ENCODE peak calls at places on chromosomes 2 and 18, in five cellular contexts. A is endodermal cell, M is left lung, D is ascending aorta, G is vagina. Y is an unnamed sample.

GRCh38 chr2:235709124-235709813 is 215.4 kb downstream of the AGAP1 start:
- DNase-seq in A (no peak), M (no peak), D (no peak), G (no peak), Y (no peak)

GRCh38 chr2:11813951-11814350 is 67.5 kb downstream of the LPIN1 start:
- DNase-seq in M (no peak), G (peak; percentile 67), A (peak; percentile 24), D (no peak), Y (no peak)

GRCh38 chr2:232886176-232886575 is 16.1 kb downstream of the SNORC start:
- DNase-seq in A (no peak), M (peak; percentile 32), G (no peak), D (no peak), Y (no peak)

GRCh38 chr2:85195956-85196355 is 62.8 kb downstream of the TCF7L1 start:
- DNase-seq in G (no peak), M (no peak), D (no peak), A (no peak), Y (no peak)

GRCh38 chr18:7958081-7958896 is 391.2 kb downstream of the PTPRM start:
- DNase-seq in D (no peak), M (no peak), G (no peak), A (no peak), Y (no peak)

GRCh38 chr2:134282638-134283400 is 28.9 kb downstream of the MGAT5 start:
- DNase-seq in D (no peak), A (no peak), M (no peak), G (no peak), Y (no peak)

GRCh38 chr2:68714866-68715265 is 19.7 kb upstream of the ARHGAP25 start:
- DNase-seq in G (no peak), D (peak; percentile 62), M (peak; percentile 81), A (no peak), Y (no peak)

GRCh38 chr2:240269886-240270285 is 129.4 kb upstream of the OTOS start:
- DNase-seq in A (no peak), D (no peak), M (no peak), G (no peak), Y (no peak)

GRCh38 chr2:11552260-11552638 is 18.4 kb downstream of the GREB1 start:
- DNase-seq in D (no peak), A (no peak), M (no peak), G (peak; percentile 83), Y (no peak)

GRCh38 chr2:75199428-75200011 is at the start of gene TACR1:
- DNase-seq in D (no peak), A (peak; percentile 81), G (no peak), M (peak; percentile 85), Y (peak; percentile 56)

GRCh38 chr2:119823734-119824334 is 64.1 kb downstream of the PTPN4 start:
- DNase-seq in D (no peak), A (peak; percentile 52), M (no peak), G (no peak), Y (no peak)
- TF ChIP-seq CTCF in D (peak; percentile 66), A (peak; percentile 82), M (peak; percentile 64), G (no peak), Y (peak; percentile 81)

GRCh38 chr18:22182884-22183610 is 13.7 kb downstream of the GATA6 start:
- DNase-seq in M (no peak), A (no peak), D (no peak), G (no peak), Y (no peak)
- H3K4me3 ChIP-seq in M (no peak overlapping the region), A (peak overlapping the region; percentile 99), D (peak overlapping the region; percentile 19), G (no peak overlapping the region), Y (no peak overlapping the region)

GRCh38 chr2:227627769-227628168 is 10.5 kb downstream of the SCYGR4 start:
- DNase-seq in A (no peak), G (no peak), D (no peak), M (no peak), Y (no peak)

GRCh38 chr2:227629435-227629834 is 12.1 kb downstream of the SCYGR4 start:
- DNase-seq in D (no peak), G (no peak), M (no peak), A (no peak), Y (no peak)

GRCh38 chr2:227623225-227623624 is 5.9 kb downstream of the SCYGR4 start:
- DNase-seq in M (no peak), A (no peak), D (no peak), G (no peak), Y (peak; percentile 16)

GRCh38 chr2:227626580-227627151 is 9.4 kb downstream of the SCYGR4 start:
- DNase-seq in M (no peak), G (no peak), D (no peak), A (no peak), Y (no peak)

GRCh38 chr2:227625420-227625819 is 8.1 kb downstream of the SCYGR4 start:
- DNase-seq in M (no peak), D (no peak), G (no peak), A (no peak), Y (no peak)
- H3K27me3 ChIP-seq in M (no peaks in the 10 kb centered on the region), D (no peaks in the 10 kb centered on the region), G (no peaks in the 10 kb centered on the region), A (no peaks in the 10 kb centered on the region), Y (no peaks in the 10 kb centered on the region)

GRCh38 chr2:64636105-64636873 is 17.4 kb downstream of the SERTAD2 start:
- DNase-seq in A (no peak), G (no peak), D (no peak), M (peak; percentile 81), Y (no peak)
- TF ChIP-seq CTCF in A (no peak), G (no peak), D (no peak), M (no peak), Y (no peak)

GRCh38 chr18:76449110-76449453 is 46.0 kb downstream of the ZNF516 start:
- DNase-seq in D (no peak), A (peak; percentile 28), G (peak; percentile 82), M (no peak), Y (no peak)

GRCh38 chr18:76451475-76452331 is 43.3 kb downstream of the ZNF516 start:
- DNase-seq in M (no peak), D (no peak), G (peak; percentile 64), A (peak; percentile 59), Y (no peak)

GRCh38 chr18:76452357-76452756 is 42.7 kb downstream of the ZNF516 start:
- DNase-seq in A (peak; percentile 40), D (no peak), M (no peak), G (peak; percentile 49), Y (no peak)

GRCh38 chr18:76450912-76451421 is 44.1 kb downstream of the ZNF516 start:
- DNase-seq in M (peak; percentile 83), G (peak; percentile 85), A (peak; percentile 70), D (no peak), Y (peak; percentile 16)

DNA sequence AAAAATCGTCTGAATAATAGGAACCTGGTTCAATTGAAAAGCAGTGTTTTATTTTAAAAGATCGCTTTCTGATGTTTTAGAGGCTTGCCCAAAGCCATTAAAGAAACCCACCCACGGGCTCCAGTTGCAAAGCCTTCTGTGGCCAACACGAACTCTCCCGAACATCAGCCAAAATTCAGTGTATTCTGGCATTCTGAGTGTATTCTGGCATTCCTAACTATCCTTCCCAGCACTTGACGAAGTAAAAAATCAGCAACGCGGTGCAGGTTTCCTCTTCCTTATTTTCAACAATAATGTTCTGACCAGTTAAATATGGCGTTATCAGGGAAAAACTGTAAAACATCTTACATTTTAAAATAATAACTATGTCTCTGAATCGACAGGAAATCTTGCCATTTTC is 44.6 kb downstream of the ZNF516 start:
- DNase-seq in G (peak; percentile 49), D (no peak), A (peak; percentile 46), M (no peak), Y (no peak)
- H3K4me3 ChIP-seq in G (peak overlapping the region; percentile 48), D (peak overlapping the region; percentile 62), A (peak overlapping the region; percentile 76), M (peak overlapping the region; percentile 48), Y (peak overlapping the region; percentile 62)

GRCh38 chr2:118224144-118224887 is 136.0 kb downstream of the INSIG2 start:
- DNase-seq in D (no peak), A (peak; percentile 84), G (no peak), M (peak; percentile 83), Y (no peak)
- H3K27me3 ChIP-seq in D (peaks cover 24% of the 10 kb centered on the region), A (peaks cover 16% of the 10 kb centered on the region), G (peaks cover 8% of the 10 kb centered on the region), M (peaks cover 92% of the 10 kb centered on the region), Y (peaks cover 50% of the 10 kb centered on the region)

GRCh38 chr2:119010336-119010735 is 68.3 kb downstream of the MARCO start:
- DNase-seq in D (no peak), G (peak; percentile 65), M (no peak), A (peak; percentile 21), Y (no peak)

GRCh38 chr2:119006441-119006840 is 64.4 kb downstream of the MARCO start:
- DNase-seq in G (no peak), M (no peak), D (no peak), A (no peak), Y (no peak)

GRCh38 chr2:119005565-119005964 is 63.6 kb downstream of the MARCO start:
- DNase-seq in A (no peak), G (no peak), M (no peak), D (no peak), Y (no peak)

GRCh38 chr2:119009110-119009509 is 67.1 kb downstream of the MARCO start:
- DNase-seq in A (peak; percentile 11), D (no peak), M (no peak), G (peak; percentile 62), Y (no peak)

DNA sequence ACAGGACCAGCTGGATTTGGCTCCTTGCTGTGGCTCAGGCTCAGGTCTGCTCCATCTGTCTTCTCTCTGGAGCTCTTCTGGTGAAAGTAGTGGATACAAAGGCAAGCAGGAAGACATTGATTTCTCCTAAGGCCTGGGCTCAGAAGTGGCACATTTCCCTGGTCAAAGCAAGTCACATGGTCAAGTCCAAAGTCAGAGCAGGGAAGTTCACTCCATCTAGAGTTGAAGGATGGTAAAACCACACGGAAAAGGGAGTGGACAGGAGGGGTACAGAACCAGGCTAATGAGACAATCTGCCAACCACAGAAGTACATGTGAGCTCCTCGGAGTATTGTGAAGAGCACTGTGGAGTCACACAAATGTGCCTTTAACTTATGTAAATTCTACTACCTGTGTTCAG is 66.1 kb downstream of the MARCO start:
- DNase-seq in D (no peak), M (no peak), G (no peak), A (no peak), Y (no peak)
- TF ChIP-seq CTCF in D (no peak), M (no peak), G (no peak), A (peak; percentile 59), Y (no peak)

GRCh38 chr2:241638940-241639339 is 1.4 kb downstream of the ATG4B start:
- DNase-seq in G (no peak), M (peak; percentile 60), D (no peak), A (no peak), Y (no peak)
- H3K4me3 ChIP-seq in G (no peak overlapping the region), M (peak overlapping the region; percentile 85), D (peak overlapping the region; percentile 89), A (peak overlapping the region; percentile 83), Y (peak overlapping the region; percentile 27)

Y was measured in AG04450.